ENCODE peak calls at places on chromosomes 5 and 9, in seven cellular contexts. One of them, this sample, is unnamed.

GRCh38 chr5:97044057-97044456 is 98.4 kb downstream of the LIX1 start:
- DNase-seq in T-helper 17 cell: no peak
- DNase-seq in amygdala: no peak
- DNase-seq in AG20443: peak; percentile 18
- DNase-seq in CD4-positive, alpha-beta memory T cell: no peak
- DNase-seq in A549: no peak
- DNase-seq in iris pigment epithelial cell: peak; percentile 31
- DNase-seq in this sample: no peak

GRCh38 chr5:133050500-133050899 is 1.3 kb upstream of the HSPA4 start:
- DNase-seq in CD4-positive, alpha-beta memory T cell: no peak
- DNase-seq in iris pigment epithelial cell: no peak
- DNase-seq in amygdala: no peak
- DNase-seq in AG20443: no peak
- DNase-seq in T-helper 17 cell: no peak
- DNase-seq in A549: no peak
- DNase-seq in this sample: no peak

GRCh38 chr9:100739666-100740065 is 161.8 kb downstream of the CAVIN4 start:
- DNase-seq in CD4-positive, alpha-beta memory T cell: no peak
- DNase-seq in iris pigment epithelial cell: no peak
- DNase-seq in T-helper 17 cell: no peak
- DNase-seq in amygdala: no peak
- DNase-seq in A549: no peak
- DNase-seq in AG20443: no peak
- DNase-seq in this sample: no peak

GRCh38 chr5:75460532-75460931 is 50.9 kb downstream of the CERT1 start:
- DNase-seq in AG20443: no peak
- DNase-seq in iris pigment epithelial cell: no peak
- DNase-seq in T-helper 17 cell: no peak
- DNase-seq in A549: no peak
- DNase-seq in amygdala: no peak
- DNase-seq in CD4-positive, alpha-beta memory T cell: no peak
- DNase-seq in this sample: no peak

GRCh38 chr5:123819818-123820217 is 307.8 kb downstream of the CSNK1G3 start:
- DNase-seq in iris pigment epithelial cell: peak; percentile 94
- DNase-seq in T-helper 17 cell: no peak
- DNase-seq in A549: peak; percentile 17
- DNase-seq in CD4-positive, alpha-beta memory T cell: no peak
- DNase-seq in AG20443: no peak
- DNase-seq in amygdala: no peak
- DNase-seq in this sample: no peak

GRCh38 chr9:78301466-78301865 is 4.5 kb downstream of the PSAT1 start:
- DNase-seq in T-helper 17 cell: no peak
- DNase-seq in A549: no peak
- DNase-seq in CD4-positive, alpha-beta memory T cell: no peak
- DNase-seq in AG20443: no peak
- DNase-seq in amygdala: no peak
- DNase-seq in iris pigment epithelial cell: no peak
- DNase-seq in this sample: no peak

GRCh38 chr5:87541033-87541432 is 128.3 kb upstream of the CCNH start:
- DNase-seq in amygdala: peak; percentile 52
- DNase-seq in AG20443: peak; percentile 36
- DNase-seq in iris pigment epithelial cell: peak; percentile 77
- DNase-seq in CD4-positive, alpha-beta memory T cell: no peak
- DNase-seq in T-helper 17 cell: no peak
- DNase-seq in A549: no peak
- DNase-seq in this sample: peak; percentile 80

GRCh38 chr9:137589441-137590122 is 730 bp downstream of the ZMYND19 start:
- DNase-seq in iris pigment epithelial cell: peak; percentile 42
- DNase-seq in AG20443: peak; percentile 51
- DNase-seq in T-helper 17 cell: no peak
- DNase-seq in A549: no peak
- DNase-seq in CD4-positive, alpha-beta memory T cell: no peak
- DNase-seq in amygdala: no peak
- DNase-seq in this sample: no peak

GRCh38 chr5:147216552-147217154 is 18.2 kb upstream of the STK32A start:
- DNase-seq in amygdala: no peak
- DNase-seq in A549: no peak
- DNase-seq in AG20443: no peak
- DNase-seq in CD4-positive, alpha-beta memory T cell: peak; percentile 30
- DNase-seq in T-helper 17 cell: no peak
- DNase-seq in iris pigment epithelial cell: peak; percentile 30
- DNase-seq in this sample: no peak

GRCh38 chr5:157819502-157820125 is 39.3 kb downstream of the CLINT1 start:
- DNase-seq in T-helper 17 cell: no peak
- DNase-seq in amygdala: no peak
- DNase-seq in AG20443: no peak
- DNase-seq in iris pigment epithelial cell: peak; percentile 15
- DNase-seq in CD4-positive, alpha-beta memory T cell: no peak
- DNase-seq in A549: no peak
- DNase-seq in this sample: no peak

GRCh38 chr9:118059520-118060278 is 355.5 kb downstream of the TLR4 start:
- DNase-seq in AG20443: peak; percentile 6
- DNase-seq in amygdala: no peak
- DNase-seq in A549: no peak
- DNase-seq in iris pigment epithelial cell: peak; percentile 18
- DNase-seq in T-helper 17 cell: no peak
- DNase-seq in CD4-positive, alpha-beta memory T cell: no peak
- DNase-seq in this sample: no peak

GRCh38 chr5:127577458-127577857 is 60.0 kb downstream of the PRRC1 start:
- DNase-seq in AG20443: no peak
- DNase-seq in T-helper 17 cell: no peak
- DNase-seq in A549: no peak
- DNase-seq in CD4-positive, alpha-beta memory T cell: no peak
- DNase-seq in iris pigment epithelial cell: peak; percentile 44
- DNase-seq in amygdala: no peak
- DNase-seq in this sample: no peak

GRCh38 chr9:12775373-12775962 is 648 bp downstream of the LURAP1L start:
- DNase-seq in CD4-positive, alpha-beta memory T cell: no peak
- DNase-seq in amygdala: no peak
- DNase-seq in A549: no peak
- DNase-seq in AG20443: peak; percentile 32
- DNase-seq in iris pigment epithelial cell: no peak
- DNase-seq in T-helper 17 cell: no peak
- DNase-seq in this sample: peak; percentile 68

GRCh38 chr9:124267271-124267807 is 9.6 kb downstream of the NEK6 start:
- DNase-seq in T-helper 17 cell: no peak
- DNase-seq in iris pigment epithelial cell: peak; percentile 73
- DNase-seq in amygdala: peak; percentile 59
- DNase-seq in AG20443: peak; percentile 78
- DNase-seq in A549: peak; percentile 56
- DNase-seq in CD4-positive, alpha-beta memory T cell: no peak
- DNase-seq in this sample: no peak

GRCh38 chr5:3634061-3634460 is 38.4 kb downstream of the IRX1 start:
- DNase-seq in A549: no peak
- DNase-seq in CD4-positive, alpha-beta memory T cell: no peak
- DNase-seq in AG20443: no peak
- DNase-seq in iris pigment epithelial cell: no peak
- DNase-seq in amygdala: no peak
- DNase-seq in T-helper 17 cell: no peak
- DNase-seq in this sample: no peak

GRCh38 chr9:130399768-130400167 is 45.0 kb upstream of the ASS1 start:
- DNase-seq in iris pigment epithelial cell: no peak
- DNase-seq in T-helper 17 cell: no peak
- DNase-seq in A549: no peak
- DNase-seq in amygdala: no peak
- DNase-seq in AG20443: no peak
- DNase-seq in CD4-positive, alpha-beta memory T cell: no peak
- DNase-seq in this sample: no peak

GRCh38 chr9:108083160-108083559 is 593.6 kb upstream of the KLF4 start:
- DNase-seq in amygdala: no peak
- DNase-seq in AG20443: no peak
- DNase-seq in A549: no peak
- DNase-seq in T-helper 17 cell: no peak
- DNase-seq in iris pigment epithelial cell: no peak
- DNase-seq in CD4-positive, alpha-beta memory T cell: no peak
- DNase-seq in this sample: no peak

GRCh38 chr9:132235894-132236661 is 74.2 kb downstream of the NTNG2 start:
- DNase-seq in amygdala: peak; percentile 48
- DNase-seq in iris pigment epithelial cell: peak; percentile 59
- DNase-seq in AG20443: peak; percentile 86
- DNase-seq in A549: peak; percentile 84
- DNase-seq in CD4-positive, alpha-beta memory T cell: peak; percentile 70
- DNase-seq in T-helper 17 cell: peak; percentile 61
- DNase-seq in this sample: peak; percentile 87

GRCh38 chr9:126248680-126249079 is 77.9 kb upstream of the MVB12B start:
- DNase-seq in T-helper 17 cell: no peak
- DNase-seq in CD4-positive, alpha-beta memory T cell: no peak
- DNase-seq in iris pigment epithelial cell: peak; percentile 93
- DNase-seq in AG20443: peak; percentile 68
- DNase-seq in A549: no peak
- DNase-seq in amygdala: no peak
- DNase-seq in this sample: no peak

GRCh38 chr5:37208883-37209808 is 40.0 kb downstream of the CPLANE1 start:
- DNase-seq in T-helper 17 cell: no peak
- DNase-seq in CD4-positive, alpha-beta memory T cell: peak; percentile 6
- DNase-seq in A549: no peak
- DNase-seq in amygdala: no peak
- DNase-seq in AG20443: peak; percentile 59
- DNase-seq in iris pigment epithelial cell: peak; percentile 20
- DNase-seq in this sample: peak; percentile 8

GRCh38 chr9:16726023-16726422 is 144.4 kb downstream of the BNC2 start:
- DNase-seq in A549: no peak
- DNase-seq in iris pigment epithelial cell: peak; percentile 53
- DNase-seq in amygdala: no peak
- DNase-seq in T-helper 17 cell: no peak
- DNase-seq in AG20443: no peak
- DNase-seq in CD4-positive, alpha-beta memory T cell: no peak
- DNase-seq in this sample: no peak

GRCh38 chr5:73946278-73946677 is 320.3 kb downstream of the ARHGEF28 start:
- DNase-seq in AG20443: no peak
- DNase-seq in amygdala: no peak
- DNase-seq in iris pigment epithelial cell: no peak
- DNase-seq in T-helper 17 cell: no peak
- DNase-seq in CD4-positive, alpha-beta memory T cell: no peak
- DNase-seq in A549: no peak
- DNase-seq in this sample: no peak

GRCh38 chr5:69493235-69493925 is 790 bp downstream of the OCLN start:
- DNase-seq in A549: peak; percentile 56
- DNase-seq in amygdala: no peak
- DNase-seq in CD4-positive, alpha-beta memory T cell: no peak
- DNase-seq in T-helper 17 cell: no peak
- DNase-seq in iris pigment epithelial cell: no peak
- DNase-seq in AG20443: peak; percentile 60
- DNase-seq in this sample: no peak

GRCh38 chr5:143021595-143021994 is 251.4 kb downstream of the ARHGAP26 start:
- DNase-seq in AG20443: no peak
- DNase-seq in CD4-positive, alpha-beta memory T cell: no peak
- DNase-seq in iris pigment epithelial cell: no peak
- DNase-seq in A549: no peak
- DNase-seq in T-helper 17 cell: no peak
- DNase-seq in amygdala: no peak
- DNase-seq in this sample: no peak

GRCh38 chr9:113664176-113664875 is 200.8 kb downstream of the RGS3 start:
- DNase-seq in A549: no peak
- DNase-seq in iris pigment epithelial cell: no peak
- DNase-seq in AG20443: no peak
- DNase-seq in amygdala: no peak
- DNase-seq in T-helper 17 cell: no peak
- DNase-seq in CD4-positive, alpha-beta memory T cell: no peak
- DNase-seq in this sample: no peak

GRCh38 chr9:88990721-88991065 is 575 bp upstream of the S1PR3 start:
- DNase-seq in amygdala: no peak
- DNase-seq in A549: peak; percentile 17
- DNase-seq in CD4-positive, alpha-beta memory T cell: no peak
- DNase-seq in iris pigment epithelial cell: no peak
- DNase-seq in T-helper 17 cell: no peak
- DNase-seq in AG20443: no peak
- DNase-seq in this sample: no peak

GRCh38 chr9:127528407-127529251 is 77.3 kb downstream of the LRSAM1 start:
- DNase-seq in AG20443: no peak
- DNase-seq in A549: no peak
- DNase-seq in CD4-positive, alpha-beta memory T cell: no peak
- DNase-seq in amygdala: no peak
- DNase-seq in T-helper 17 cell: no peak
- DNase-seq in iris pigment epithelial cell: no peak
- DNase-seq in this sample: no peak

GRCh38 chr9:36997414-36997813 is 36.7 kb downstream of the PAX5 start:
- DNase-seq in CD4-positive, alpha-beta memory T cell: no peak
- DNase-seq in amygdala: no peak
- DNase-seq in T-helper 17 cell: no peak
- DNase-seq in iris pigment epithelial cell: peak; percentile 28
- DNase-seq in A549: no peak
- DNase-seq in AG20443: no peak
- DNase-seq in this sample: no peak

GRCh38 chr9:8816361-8816760 is 1016.8 kb upstream of the DMAC1 start:
- DNase-seq in A549: no peak
- DNase-seq in AG20443: no peak
- DNase-seq in iris pigment epithelial cell: no peak
- DNase-seq in T-helper 17 cell: no peak
- DNase-seq in CD4-positive, alpha-beta memory T cell: no peak
- DNase-seq in amygdala: no peak
- DNase-seq in this sample: no peak

GRCh38 chr5:1855573-1855972 is 27.2 kb downstream of the IRX4 start:
- DNase-seq in iris pigment epithelial cell: no peak
- DNase-seq in amygdala: no peak
- DNase-seq in AG20443: no peak
- DNase-seq in CD4-positive, alpha-beta memory T cell: no peak
- DNase-seq in A549: no peak
- DNase-seq in T-helper 17 cell: no peak
- DNase-seq in this sample: no peak

GRCh38 chr5:388266-389196 is 54.4 kb upstream of the EXOC3 start:
- DNase-seq in amygdala: no peak
- DNase-seq in T-helper 17 cell: no peak
- DNase-seq in CD4-positive, alpha-beta memory T cell: no peak
- DNase-seq in AG20443: no peak
- DNase-seq in iris pigment epithelial cell: no peak
- DNase-seq in A549: no peak
- DNase-seq in this sample: peak; percentile 3

GRCh38 chr5:28374492-28374934 is 1336.1 kb upstream of the CDH9 start:
- DNase-seq in iris pigment epithelial cell: peak; percentile 45
- DNase-seq in amygdala: no peak
- DNase-seq in AG20443: no peak
- DNase-seq in CD4-positive, alpha-beta memory T cell: no peak
- DNase-seq in T-helper 17 cell: no peak
- DNase-seq in A549: peak; percentile 6
- DNase-seq in this sample: no peak

GRCh38 chr5:132839426-132840301 is 9.2 kb upstream of the SHROOM1 start:
- DNase-seq in iris pigment epithelial cell: peak; percentile 93
- DNase-seq in amygdala: no peak
- DNase-seq in CD4-positive, alpha-beta memory T cell: no peak
- DNase-seq in A549: no peak
- DNase-seq in AG20443: peak; percentile 66
- DNase-seq in T-helper 17 cell: no peak
- DNase-seq in this sample: no peak

GRCh38 chr5:140303987-140304386 is 1.1 kb upstream of the PFDN1 start:
- DNase-seq in A549: no peak
- DNase-seq in iris pigment epithelial cell: no peak
- DNase-seq in T-helper 17 cell: no peak
- DNase-seq in AG20443: no peak
- DNase-seq in amygdala: no peak
- DNase-seq in CD4-positive, alpha-beta memory T cell: no peak
- DNase-seq in this sample: peak; percentile 39

GRCh38 chr5:32444946-32445758 is 612 bp upstream of the ZFR start:
- DNase-seq in AG20443: no peak
- DNase-seq in CD4-positive, alpha-beta memory T cell: no peak
- DNase-seq in iris pigment epithelial cell: no peak
- DNase-seq in T-helper 17 cell: no peak
- DNase-seq in A549: no peak
- DNase-seq in amygdala: no peak
- DNase-seq in this sample: no peak